ENCODE peak calls at places on chromosomes 12 and 14, in nine cellular contexts. B is ovary, Q is sigmoid colon, Y is pancreas, P is caudate nucleus, M is neural progenitor cell, S is mesendoderm, E is IMR-90, F is PC-3. W is an unnamed sample.

GRCh38 chr14:95497561-95498011 is 18.9 kb downstream of the SYNE3 start:
- DNase-seq in B (no peak), Q (no peak), Y (no peak), P (no peak), M (no peak), S (no peak), E (no peak), F (no peak), W (no peak)

GRCh38 chr14:63689132-63689531 is 38.7 kb downstream of the SGPP1 start:
- DNase-seq in B (no peak), Q (no peak), Y (no peak), P (no peak), M (no peak), S (peak), E (no peak), F (peak), W (no peak)

GRCh38 chr12:79841878-79842265 is 93.0 kb downstream of the PPP1R12A start:
- DNase-seq in B (no peak), Q (no peak), Y (no peak), P (no peak), M (no peak), S (no peak), E (no peak), F (no peak), W (no peak)

GRCh38 chr12:128970941-128971340 is 117.7 kb downstream of the GLT1D1 start:
- DNase-seq in B (no peak), Q (no peak), Y (no peak), P (peak), M (no peak), S (no peak), E (no peak), F (no peak), W (no peak)

GRCh38 chr14:73760598-73761586 is 46.7 kb upstream of the PNMA1 start:
- DNase-seq in B (no peak), Q (peak), Y (no peak), P (no peak), M (no peak), S (no peak), E (no peak), F (no peak), W (no peak)

GRCh38 chr12:26721800-26722199 is 111.2 kb downstream of the ITPR2 start:
- DNase-seq in B (no peak), Q (no peak), Y (no peak), P (no peak), M (no peak), S (no peak), E (no peak), F (peak), W (no peak)

GRCh38 chr12:69068431-69068830 is 135.5 kb upstream of the CPM start:
- DNase-seq in B (no peak), Q (no peak), Y (peak), P (no peak), M (no peak), S (peak), E (peak), F (peak), W (peak)

GRCh38 chr14:64303471-64303917 is 9.3 kb upstream of the ESR2 start:
- DNase-seq in B (no peak), Q (no peak), Y (no peak), P (no peak), M (peak), S (peak), E (peak), F (peak), W (peak)

GRCh38 chr12:109833307-109834189 is at the start of gene TRPV4:
- DNase-seq in B (no peak), Q (no peak), Y (no peak), P (no peak), M (peak), S (peak), E (peak), F (peak), W (no peak)

DNA sequence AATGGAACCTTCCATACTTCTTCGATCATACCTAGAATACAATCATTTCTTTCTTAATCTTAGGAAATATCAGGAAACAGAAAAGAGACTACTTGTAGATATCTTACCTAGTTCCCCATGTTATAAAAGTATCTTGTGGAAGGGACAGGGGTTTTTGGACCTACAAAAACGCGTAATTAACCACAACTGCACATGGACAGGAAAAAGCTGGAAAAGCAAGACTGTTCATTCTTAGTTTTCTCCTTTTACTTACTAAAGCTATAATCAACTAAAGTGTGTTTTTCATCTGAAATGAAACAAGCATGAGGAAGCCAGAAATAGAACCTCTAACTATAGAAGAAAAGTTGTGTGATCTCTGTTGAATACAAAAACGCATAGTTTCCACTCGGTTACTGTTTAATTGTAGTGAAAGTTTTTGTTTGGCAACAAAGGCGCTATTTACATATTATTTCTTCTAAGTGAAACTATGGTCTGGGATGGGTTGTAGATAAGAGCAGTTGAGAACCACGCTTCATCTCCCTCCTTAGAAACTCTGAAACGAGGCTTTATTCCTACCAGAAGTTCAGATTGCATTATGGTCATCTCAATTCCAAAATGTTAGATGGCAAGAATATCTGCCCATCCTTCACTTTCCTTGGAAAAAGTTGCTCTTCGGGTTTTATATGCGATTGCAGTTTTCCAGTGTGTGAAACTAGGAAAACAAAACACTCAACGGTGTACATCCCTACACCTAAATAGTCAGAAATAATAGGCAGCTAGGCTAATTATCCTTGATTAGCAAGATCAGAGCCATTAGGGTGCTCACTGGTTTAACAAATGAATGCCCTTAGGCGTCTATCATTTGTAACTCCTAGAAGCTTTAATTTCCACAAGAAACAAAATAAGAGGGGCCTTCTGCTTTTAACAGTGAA is 1.1 kb downstream of the BCAT1 start:
- DNase-seq in B (no peak), Q (no peak), Y (no peak), P (no peak), M (peak), S (peak), E (no peak), F (no peak), W (no peak)
- H3K27ac ChIP-seq in B (no peak), Q (peak), Y (peak), P (no peak), M (peak), S (peak), E (peak), F (no peak), W (no peak)

DNA sequence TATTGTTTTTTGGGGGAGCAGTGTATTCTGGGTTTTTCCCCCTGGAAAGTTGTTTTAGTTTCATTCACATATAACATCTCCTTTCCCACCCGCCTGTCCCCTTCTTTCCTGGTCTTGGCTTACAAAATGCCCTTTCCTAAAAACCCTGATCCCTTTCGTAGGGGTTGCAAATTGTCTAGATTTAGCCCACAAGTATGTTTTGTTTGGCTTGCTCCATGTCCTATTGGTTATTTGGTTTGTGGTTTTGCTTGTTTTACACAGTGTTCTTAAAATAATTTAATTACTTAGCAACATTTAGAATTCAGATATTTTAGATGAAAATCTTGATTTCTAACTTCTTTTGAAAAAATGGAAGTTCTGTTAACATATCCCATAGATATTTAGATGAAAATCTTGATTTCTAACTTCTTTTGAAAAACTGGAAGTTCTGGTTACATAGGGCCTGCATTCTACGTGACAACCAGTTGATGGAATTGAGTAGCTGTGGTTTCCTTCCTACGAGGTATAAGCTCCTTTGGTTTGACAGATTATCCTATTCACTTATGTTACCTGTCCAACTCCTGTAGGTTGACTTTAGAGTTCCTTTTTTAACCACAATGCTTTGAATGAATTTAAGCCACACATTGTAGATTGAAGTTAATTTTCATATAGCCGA is 89.2 kb upstream of the TMEM263 start:
- DNase-seq in B (no peak), Q (no peak), Y (no peak), P (no peak), M (no peak), S (no peak), E (no peak), F (no peak), W (no peak)
- H3K27ac ChIP-seq in B (no peak), Q (no peak), Y (no peak), P (no peak), M (no peak), S (no peak), E (no peak), F (no peak), W (no peak)

DNA sequence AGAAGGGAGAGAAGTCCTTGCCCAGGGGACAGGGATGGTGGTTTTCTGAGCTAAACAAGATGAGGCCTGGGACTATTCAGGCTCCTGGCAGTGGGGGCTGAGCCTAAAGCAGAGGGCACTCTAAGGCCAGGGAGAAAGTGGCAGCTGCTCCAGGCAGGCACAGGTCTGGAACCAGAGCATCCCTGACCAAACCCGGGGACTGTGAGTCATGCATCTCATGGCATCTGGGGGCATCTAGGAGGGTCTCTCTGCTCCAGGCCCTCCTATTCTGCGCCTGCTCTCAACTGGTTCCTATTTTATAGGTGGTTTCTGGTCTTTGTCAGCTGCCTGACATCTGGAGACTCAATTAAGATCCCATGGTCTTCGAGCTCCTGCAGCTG is 11.6 kb downstream of the KRT7 start:
- DNase-seq in B (no peak), Q (peak), Y (no peak), P (no peak), M (no peak), S (no peak), E (no peak), F (peak), W (no peak)
- H3K27ac ChIP-seq in B (no peak), Q (peak), Y (peak), P (no peak), M (no peak), S (no peak), E (peak), F (peak), W (peak)

DNA sequence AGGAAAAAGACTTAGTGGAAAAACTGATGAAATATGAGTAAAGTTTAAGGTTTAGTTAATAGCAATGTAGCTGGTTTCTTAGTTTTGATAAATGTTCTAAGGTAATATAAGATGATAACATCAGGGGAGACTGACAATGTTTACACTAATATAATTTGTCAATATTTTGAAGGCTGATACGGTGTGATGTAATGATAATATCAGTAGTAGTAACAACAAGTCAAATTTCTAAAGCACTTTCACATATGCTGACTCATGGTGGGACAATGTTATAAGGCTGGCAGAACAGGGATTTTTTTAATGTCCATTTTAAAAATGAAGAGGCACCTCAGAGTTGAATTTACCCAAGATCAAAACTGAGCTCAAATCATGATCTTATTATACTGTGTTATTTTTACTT is 2.5 kb upstream of the FLRT2 start:
- DNase-seq in B (no peak), Q (no peak), Y (no peak), P (no peak), M (no peak), S (no peak), E (no peak), F (peak), W (no peak)
- H3K27ac ChIP-seq in B (no peak), Q (peak), Y (peak), P (no peak), M (no peak), S (no peak), E (no peak), F (peak), W (peak)

GRCh38 chr12:108653082-108653516 is 19.4 kb upstream of the SELPLG start:
- DNase-seq in B (no peak), Q (no peak), Y (no peak), P (no peak), M (no peak), S (no peak), E (no peak), F (no peak), W (no peak)
- H3K27ac ChIP-seq in B (no peak), Q (peak), Y (no peak), P (no peak), M (no peak), S (no peak), E (no peak), F (no peak), W (no peak)

DNA sequence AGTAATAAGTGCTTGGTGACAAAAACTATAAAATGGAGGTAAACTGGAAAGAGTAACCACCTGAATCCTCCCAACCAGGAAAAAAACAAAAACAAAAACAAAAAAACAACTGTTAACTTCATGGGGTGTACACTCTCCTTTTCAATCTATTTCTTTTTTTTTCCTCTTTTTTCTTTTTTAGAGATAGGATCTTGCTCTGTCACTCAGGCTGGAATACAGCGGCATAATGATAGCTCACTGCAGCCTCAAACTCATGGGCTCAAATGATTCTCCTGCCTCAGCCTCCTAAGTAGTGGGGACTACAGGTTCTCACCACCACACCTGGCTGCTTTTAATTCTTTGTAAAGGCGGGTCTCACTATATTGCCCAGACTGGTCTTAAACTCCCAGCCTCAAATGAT is 76.8 kb downstream of the PHLDA1 start:
- DNase-seq in B (no peak), Q (no peak), Y (no peak), P (no peak), M (no peak), S (no peak), E (no peak), F (no peak), W (no peak)
- H3K27ac ChIP-seq in B (no peak), Q (no peak), Y (no peak), P (no peak), M (no peak), S (no peak), E (peak), F (peak), W (peak)

GRCh38 chr12:55972045-55972843 is 1.6 kb upstream of the RAB5B start:
- DNase-seq in B (no peak), Q (peak), Y (no peak), P (no peak), M (no peak), S (peak), E (peak), F (peak), W (peak)
- H3K27ac ChIP-seq in B (peak), Q (peak), Y (peak), P (peak), M (no peak), S (no peak), E (peak), F (peak), W (peak)

GRCh38 chr12:53352331-53353258 is 16.4 kb upstream of the SP7 start:
- DNase-seq in B (peak), Q (peak), Y (peak), P (peak), M (peak), S (peak), E (peak), F (peak), W (no peak)
- H3K27ac ChIP-seq in B (no peak), Q (no peak), Y (no peak), P (peak), M (no peak), S (no peak), E (no peak), F (no peak), W (no peak)

GRCh38 chr12:132620893-132621656 is 2.5 kb downstream of the P2RX2 start:
- DNase-seq in B (no peak), Q (no peak), Y (no peak), P (no peak), M (no peak), S (no peak), E (no peak), F (no peak), W (no peak)

GRCh38 chr12:132623072-132623869 is 4.7 kb downstream of the P2RX2 start:
- DNase-seq in B (no peak), Q (no peak), Y (no peak), P (no peak), M (no peak), S (no peak), E (no peak), F (peak), W (no peak)

GRCh38 chr12:132620113-132620892 is 1.7 kb downstream of the P2RX2 start:
- DNase-seq in B (no peak), Q (no peak), Y (no peak), P (no peak), M (no peak), S (no peak), E (no peak), F (no peak), W (no peak)

GRCh38 chr12:132622437-132623071 is 4.0 kb downstream of the P2RX2 start:
- DNase-seq in B (peak), Q (no peak), Y (no peak), P (peak), M (no peak), S (peak), E (peak), F (peak), W (no peak)

DNA sequence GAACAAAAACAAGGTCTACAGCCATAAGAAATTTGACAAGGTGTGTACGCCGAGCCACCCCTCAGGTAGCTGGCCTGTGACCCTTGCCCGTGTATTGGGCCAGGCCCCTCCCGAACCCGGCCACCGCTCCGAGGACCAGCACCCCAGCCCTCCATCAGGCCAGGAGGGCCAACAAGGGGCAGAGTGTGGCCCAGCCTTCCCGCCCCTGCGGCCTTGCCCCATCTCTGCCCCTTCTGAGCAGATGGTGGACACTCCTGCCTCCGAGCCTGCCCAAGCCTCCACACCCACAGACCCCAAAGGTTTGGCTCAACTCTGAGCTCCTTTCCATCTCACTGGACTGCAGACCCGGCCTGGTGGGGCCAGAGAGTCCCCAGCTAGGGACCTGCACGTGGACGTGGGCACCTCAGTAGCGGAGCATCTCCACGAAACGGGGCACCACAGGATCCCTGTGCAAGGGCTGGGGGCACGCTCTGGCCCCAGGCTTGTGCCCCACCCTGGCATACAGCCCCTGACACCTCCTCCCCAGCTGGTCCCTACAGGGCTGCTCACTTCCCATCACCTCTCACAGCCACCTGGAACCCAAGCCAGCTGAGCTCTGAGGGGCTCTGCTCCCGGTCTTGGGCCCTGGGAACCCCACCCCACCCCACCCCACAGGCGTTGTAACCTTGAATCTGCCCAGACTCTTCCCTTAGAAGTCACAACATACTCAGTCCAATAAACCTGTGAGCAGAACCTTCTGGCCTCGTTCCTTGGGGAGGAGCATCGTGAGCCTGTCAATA is 3.3 kb downstream of the P2RX2 start:
- DNase-seq in B (no peak), Q (no peak), Y (no peak), P (no peak), M (no peak), S (no peak), E (no peak), F (no peak), W (no peak)
- H3K27ac ChIP-seq in B (no peak), Q (peak), Y (no peak), P (no peak), M (no peak), S (no peak), E (no peak), F (peak), W (no peak)

GRCh38 chr12:114789276-114789675 is 105.3 kb upstream of the TBX3 start:
- DNase-seq in B (no peak), Q (no peak), Y (no peak), P (no peak), M (no peak), S (no peak), E (no peak), F (no peak), W (no peak)
- H3K27ac ChIP-seq in B (no peak), Q (no peak), Y (no peak), P (no peak), M (no peak), S (no peak), E (no peak), F (no peak), W (no peak)

W was measured in epithelial cell of prostate.